ENCODE peak calls at places on chromosome X, in six cellular contexts. F is ovary, X is IMR-90, T is esophagus muscularis mucosa, A is Peyer's patch, N is heart left ventricle. B is an unnamed sample.

GRCh38 chrX:9153299-9153698 is 119.4 kb upstream of the FAM9B start:
- DNase-seq in N (no peak), F (no peak), X (peak; percentile 65), A (no peak), T (no peak), B (no peak)

GRCh38 chrX:134600714-134601113 is 57.6 kb downstream of the PLAC1 start:
- DNase-seq in T (no peak), X (peak; percentile 72), F (no peak), N (no peak), A (no peak), B (no peak)

GRCh38 chrX:63673896-63674295 is 111.1 kb downstream of the ARHGEF9 start:
- DNase-seq in F (no peak), N (no peak), A (no peak), X (no peak), T (no peak), B (no peak)

GRCh38 chrX:44343412-44343942 is at the start of gene EFHC2:
- DNase-seq in X (no peak), T (no peak), F (peak; percentile 65), A (peak; percentile 53), N (peak; percentile 43), B (no peak)

GRCh38 chrX:140712413-140713173 is 3.0 kb downstream of the LINC00632 start:
- DNase-seq in A (peak; percentile 34), T (no peak), F (peak; percentile 35), X (peak; percentile 55), N (peak; percentile 56), B (no peak)

GRCh38 chrX:17737707-17738001 is 361 bp downstream of the SCML1 start:
- DNase-seq in N (no peak), F (no peak), X (no peak), T (no peak), A (no peak), B (no peak)

GRCh38 chrX:103063918-103064434 is at the start of gene BEX1:
- DNase-seq in T (no peak), F (peak; percentile 63), A (peak; percentile 43), X (no peak), N (peak; percentile 28), B (no peak)

GRCh38 chrX:16903274-16904019 is 33.3 kb upstream of the RBBP7 start:
- DNase-seq in T (no peak), N (no peak), A (no peak), X (no peak), F (no peak), B (no peak)

GRCh38 chrX:15206306-15206705 is 63.6 kb downstream of the ASB9 start:
- DNase-seq in F (no peak), T (no peak), A (no peak), N (no peak), X (no peak), B (no peak)

GRCh38 chrX:77900688-77901087 is 1.4 kb downstream of the COX7B start:
- DNase-seq in A (no peak), N (no peak), X (no peak), T (no peak), F (no peak), B (no peak)

GRCh38 chrX:12721042-12721441 is 70.2 kb upstream of the PRPS2 start:
- DNase-seq in T (no peak), N (no peak), F (no peak), A (no peak), X (no peak), B (no peak)

GRCh38 chrX:5936438-5936837 is 292.2 kb downstream of the NLGN4X start:
- DNase-seq in X (no peak), F (peak; percentile 63), T (no peak), N (peak; percentile 20), A (no peak), B (no peak)

GRCh38 chrX:103688949-103689348 is 2.5 kb upstream of the MORF4L2 start:
- DNase-seq in T (no peak), N (no peak), F (no peak), X (peak; percentile 44), A (no peak), B (no peak)

GRCh38 chrX:18654873-18655836 is 16.8 kb downstream of the RS1 start:
- DNase-seq in X (no peak), A (no peak), T (no peak), F (no peak), N (no peak), B (no peak)

GRCh38 chrX:133776072-133776471 is 209.3 kb downstream of the GPC3 start:
- DNase-seq in X (no peak), T (no peak), A (no peak), N (no peak), F (no peak), B (no peak)

GRCh38 chrX:153878969-153879653 is 6.9 kb downstream of the L1CAM start:
- DNase-seq in F (no peak), A (no peak), T (no peak), X (no peak), N (no peak), B (no peak)

GRCh38 chrX:35104626-35105025 is 162.0 kb downstream of the FAM47B start:
- DNase-seq in T (no peak), A (no peak), X (peak; percentile 58), F (no peak), N (no peak), B (no peak)

GRCh38 chrX:52988985-52989917 is 30.9 kb upstream of the FAM156A start:
- DNase-seq in N (no peak), F (no peak), T (no peak), A (no peak), X (no peak), B (peak; percentile 88)

GRCh38 chrX:132837126-132837525 is 121.3 kb downstream of the HS6ST2 start:
- DNase-seq in T (no peak), X (no peak), A (no peak), N (no peak), F (no peak), B (no peak)

GRCh38 chrX:153824348-153824747 is 6.0 kb downstream of the PDZD4 start:
- DNase-seq in A (no peak), T (no peak), N (no peak), F (no peak), X (no peak), B (peak; percentile 79)

GRCh38 chrX:153723351-153724251 is 586 bp downstream of the BCAP31 start:
- DNase-seq in A (peak; percentile 70), F (peak; percentile 52), N (peak; percentile 39), T (no peak), X (peak; percentile 37), B (no peak)

GRCh38 chrX:70979136-70979762 is 48.4 kb upstream of the SLC7A3 start:
- DNase-seq in X (peak; percentile 52), N (no peak), F (no peak), T (no peak), A (no peak), B (no peak)

GRCh38 chrX:45775462-45775861 is 574.8 kb upstream of the DIPK2B start:
- DNase-seq in F (no peak), A (no peak), T (no peak), N (no peak), X (peak; percentile 81), B (no peak)

GRCh38 chrX:148562846-148563245 is 62.4 kb downstream of the AFF2 start:
- DNase-seq in T (no peak), F (no peak), A (no peak), X (no peak), N (no peak), B (no peak)

GRCh38 chrX:71629467-71629866 is 11.2 kb upstream of the CXCR3 start:
- DNase-seq in N (no peak), T (no peak), F (no peak), X (no peak), A (no peak), B (no peak)

GRCh38 chrX:120560842-120561633 is at the start of gene CUL4B:
- DNase-seq in X (peak; percentile 94), A (peak; percentile 91), T (peak; percentile 97), F (peak; percentile 94), N (peak; percentile 93), B (peak; percentile 98)
- TF ChIP-seq POLR2A in X (peak; percentile 78), A (no peak), T (no peak), F (peak; percentile 12), N (no peak), B (no peak)

GRCh38 chrX:23784487-23785301 is 1.7 kb downstream of the SAT1 start:
- DNase-seq in N (no peak), F (no peak), X (peak; percentile 88), A (no peak), T (no peak), B (no peak)

GRCh38 chrX:23785564-23785963 is 2.6 kb downstream of the SAT1 start:
- DNase-seq in T (no peak), X (no peak), N (no peak), F (no peak), A (no peak), B (no peak)

GRCh38 chrX:23787745-23788118 is 4.8 kb downstream of the SAT1 start:
- DNase-seq in F (no peak), X (no peak), N (no peak), T (no peak), A (no peak), B (no peak)

GRCh38 chrX:23788521-23788920 is 5.5 kb downstream of the SAT1 start:
- DNase-seq in T (no peak), F (no peak), X (no peak), N (no peak), A (no peak), B (no peak)

GRCh38 chrX:23786268-23786815 is 3.4 kb downstream of the SAT1 start:
- DNase-seq in T (no peak), F (no peak), X (no peak), N (no peak), A (no peak), B (no peak)
- TF ChIP-seq POLR2A in T (no peak), F (no peak), X (peak; percentile 72), N (no peak), A (no peak), B (no peak)

GRCh38 chrX:24025741-24026402 is 1.1 kb downstream of the KLHL15 start:
- DNase-seq in X (peak; percentile 81), F (peak; percentile 65), A (no peak), N (no peak), T (no peak), B (peak; percentile 88)
- TF ChIP-seq POLR2A in X (no peak), F (peak; percentile 32), A (peak; percentile 18), N (no peak), T (peak; percentile 37), B (peak; percentile 41)

GRCh38 chrX:41001327-41001726 is 83.9 kb upstream of the USP9X start:
- DNase-seq in F (no peak), X (no peak), A (no peak), T (no peak), N (no peak), B (no peak)

GRCh38 chrX:41002021-41002420 is 83.2 kb upstream of the USP9X start:
- DNase-seq in F (no peak), A (no peak), N (no peak), X (no peak), T (no peak), B (no peak)

GRCh38 chrX:40998123-40998522 is 87.1 kb upstream of the USP9X start:
- DNase-seq in A (no peak), X (no peak), N (no peak), T (no peak), F (no peak), B (no peak)

DNA sequence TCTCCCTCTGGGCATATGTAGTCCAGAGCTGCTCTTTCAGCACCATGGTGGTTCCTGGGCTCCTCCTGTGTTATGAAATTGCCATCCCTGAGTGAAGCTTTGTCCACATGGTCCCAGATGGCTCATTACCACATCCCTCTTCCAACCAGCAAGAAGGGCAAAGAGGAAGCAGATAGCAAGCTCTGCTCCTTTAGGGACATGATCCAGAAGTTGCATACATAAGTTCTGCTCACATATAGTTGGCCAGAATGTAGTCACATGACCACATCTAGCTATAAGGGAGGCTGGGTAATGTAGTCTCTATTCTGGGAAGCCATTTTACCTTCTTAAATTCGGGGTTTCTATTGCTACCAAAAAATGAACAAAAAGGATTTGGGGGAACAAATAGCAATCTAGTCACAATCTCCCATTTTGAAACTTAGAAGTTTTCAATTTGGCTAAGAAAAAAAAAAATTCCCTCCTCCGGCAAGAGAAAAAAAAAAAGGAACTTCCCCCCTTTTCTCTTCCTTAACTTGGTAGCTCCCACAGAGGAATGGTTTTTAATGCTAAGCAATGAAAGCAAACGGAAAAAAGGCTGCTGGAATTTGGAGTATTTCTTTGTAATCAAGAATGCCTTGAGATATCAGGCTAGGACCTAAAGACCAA is 88.2 kb upstream of the USP9X start:
- DNase-seq in A (no peak), F (no peak), N (no peak), X (peak; percentile 81), T (no peak), B (no peak)
- TF ChIP-seq POLR2A in A (no peak), F (no peak), N (no peak), X (no peak), T (no peak), B (no peak)